ENCODE peak calls at places on chromosomes 1 and 21, in five cellular contexts. One of them, this sample, is unnamed.

GRCh38 chr1:63758805-63759204 is 15.0 kb upstream of the ROR1 start:
- DNase-seq in islet precursor cell: no peak
- DNase-seq in tibial nerve: no peak
- DNase-seq in foreskin fibroblast: no peak
- DNase-seq in NCI-H2081: no peak
- DNase-seq in this sample: no peak

GRCh38 chr1:56137090-56137489 is 442.3 kb downstream of the PLPP3 start:
- DNase-seq in islet precursor cell: no peak
- DNase-seq in tibial nerve: no peak
- DNase-seq in foreskin fibroblast: no peak
- DNase-seq in NCI-H2081: no peak
- DNase-seq in this sample: peak

GRCh38 chr1:153655333-153655732 is 3.2 kb upstream of the SNAPIN start:
- DNase-seq in islet precursor cell: no peak
- DNase-seq in tibial nerve: no peak
- DNase-seq in foreskin fibroblast: no peak
- DNase-seq in NCI-H2081: no peak
- DNase-seq in this sample: no peak

GRCh38 chr1:53949023-53949611 is 3.0 kb downstream of the LRRC42 start:
- DNase-seq in islet precursor cell: peak
- DNase-seq in tibial nerve: no peak
- DNase-seq in foreskin fibroblast: peak
- DNase-seq in NCI-H2081: peak
- DNase-seq in this sample: peak

GRCh38 chr1:57826535-57826934 is 402.7 kb upstream of the DAB1 start:
- DNase-seq in islet precursor cell: no peak
- DNase-seq in tibial nerve: no peak
- DNase-seq in foreskin fibroblast: no peak
- DNase-seq in NCI-H2081: no peak
- DNase-seq in this sample: no peak

GRCh38 chr1:161732319-161732718 is 11.0 kb downstream of the FCRLB start:
- DNase-seq in islet precursor cell: no peak
- DNase-seq in tibial nerve: no peak
- DNase-seq in foreskin fibroblast: no peak
- DNase-seq in NCI-H2081: no peak
- DNase-seq in this sample: no peak

GRCh38 chr1:244231193-244231571 is 180.1 kb downstream of the ZBTB18 start:
- DNase-seq in islet precursor cell: no peak
- DNase-seq in tibial nerve: no peak
- DNase-seq in foreskin fibroblast: peak
- DNase-seq in NCI-H2081: no peak
- DNase-seq in this sample: peak

GRCh38 chr1:214438059-214438458 is 113.3 kb downstream of the PTPN14 start:
- DNase-seq in islet precursor cell: no peak
- DNase-seq in tibial nerve: no peak
- DNase-seq in foreskin fibroblast: no peak
- DNase-seq in NCI-H2081: no peak
- DNase-seq in this sample: peak

GRCh38 chr1:236307437-236307836 is 25.7 kb upstream of the ERO1B start:
- DNase-seq in islet precursor cell: no peak
- DNase-seq in tibial nerve: no peak
- DNase-seq in foreskin fibroblast: no peak
- DNase-seq in NCI-H2081: peak
- DNase-seq in this sample: no peak

GRCh38 chr1:1290238-1290731 is 10.0 kb downstream of the SCNN1D start:
- DNase-seq in islet precursor cell: peak
- DNase-seq in tibial nerve: no peak
- DNase-seq in foreskin fibroblast: peak
- DNase-seq in NCI-H2081: peak
- DNase-seq in this sample: peak

GRCh38 chr21:32423320-32423719 is 10.8 kb downstream of the EVA1C start:
- DNase-seq in islet precursor cell: no peak
- DNase-seq in tibial nerve: no peak
- DNase-seq in foreskin fibroblast: peak
- DNase-seq in NCI-H2081: no peak
- DNase-seq in this sample: no peak

GRCh38 chr21:35811115-35811806 is 249.1 kb downstream of the SETD4 start:
- DNase-seq in islet precursor cell: no peak
- DNase-seq in tibial nerve: no peak
- DNase-seq in foreskin fibroblast: no peak
- DNase-seq in NCI-H2081: no peak
- DNase-seq in this sample: peak

This sample was measured in ELF-1.